ENCODE peak calls at places on chromosomes 4 and X, in ten cellular contexts. One of them, this sample, is unnamed.
A peak's percentile ranks its signal among the peaks of the same experiment; 100 is the strongest.

GRCh38 chr4:53532521-53532920 is 58.8 kb downstream of the LNX1 start:
- DNase-seq in breast epithelium: no peak
- DNase-seq in colonic mucosa: no peak
- DNase-seq in dorsolateral prefrontal cortex: no peak
- DNase-seq in ascending aorta: no peak
- DNase-seq in sigmoid colon: no peak
- DNase-seq in endodermal cell: no peak
- DNase-seq in aorta: no peak
- DNase-seq in CD8-positive, alpha-beta T cell: no peak
- DNase-seq in endothelial cell of umbilical vein: no peak
- DNase-seq in this sample: no peak

GRCh38 chrX:10482262-10482661 is 138.1 kb downstream of the MID1 start:
- DNase-seq in endothelial cell of umbilical vein: peak; percentile 55
- DNase-seq in endodermal cell: no peak
- DNase-seq in colonic mucosa: no peak
- DNase-seq in aorta: no peak
- DNase-seq in dorsolateral prefrontal cortex: no peak
- DNase-seq in sigmoid colon: no peak
- DNase-seq in CD8-positive, alpha-beta T cell: no peak
- DNase-seq in ascending aorta: no peak
- DNase-seq in breast epithelium: no peak
- DNase-seq in this sample: peak; percentile 0

GRCh38 chr4:147773261-147774184 is 41.6 kb downstream of the ARHGAP10 start:
- DNase-seq in colonic mucosa: no peak
- DNase-seq in aorta: no peak
- DNase-seq in sigmoid colon: no peak
- DNase-seq in dorsolateral prefrontal cortex: no peak
- DNase-seq in breast epithelium: no peak
- DNase-seq in CD8-positive, alpha-beta T cell: no peak
- DNase-seq in ascending aorta: no peak
- DNase-seq in endothelial cell of umbilical vein: peak; percentile 68
- DNase-seq in endodermal cell: no peak
- DNase-seq in this sample: no peak

GRCh38 chr4:55381502-55381901 is 14.3 kb upstream of the TMEM165 start:
- DNase-seq in aorta: no peak
- DNase-seq in ascending aorta: no peak
- DNase-seq in CD8-positive, alpha-beta T cell: no peak
- DNase-seq in colonic mucosa: no peak
- DNase-seq in endothelial cell of umbilical vein: no peak
- DNase-seq in breast epithelium: no peak
- DNase-seq in sigmoid colon: no peak
- DNase-seq in endodermal cell: no peak
- DNase-seq in dorsolateral prefrontal cortex: no peak
- DNase-seq in this sample: no peak

GRCh38 chr4:187782425-187782824 is 213.1 kb upstream of the ZFP42 start:
- DNase-seq in CD8-positive, alpha-beta T cell: no peak
- DNase-seq in aorta: no peak
- DNase-seq in breast epithelium: no peak
- DNase-seq in sigmoid colon: no peak
- DNase-seq in colonic mucosa: no peak
- DNase-seq in endodermal cell: no peak
- DNase-seq in endothelial cell of umbilical vein: no peak
- DNase-seq in ascending aorta: no peak
- DNase-seq in dorsolateral prefrontal cortex: no peak
- DNase-seq in this sample: no peak

GRCh38 chr4:73431813-73432168 is 4.2 kb upstream of the AFP start:
- DNase-seq in dorsolateral prefrontal cortex: no peak
- DNase-seq in CD8-positive, alpha-beta T cell: no peak
- DNase-seq in endodermal cell: no peak
- DNase-seq in ascending aorta: no peak
- DNase-seq in breast epithelium: no peak
- DNase-seq in colonic mucosa: no peak
- DNase-seq in aorta: no peak
- DNase-seq in sigmoid colon: no peak
- DNase-seq in endothelial cell of umbilical vein: no peak
- DNase-seq in this sample: no peak

GRCh38 chr4:87270144-87270543 is 49.7 kb upstream of the KLHL8 start:
- DNase-seq in dorsolateral prefrontal cortex: no peak
- DNase-seq in aorta: no peak
- DNase-seq in CD8-positive, alpha-beta T cell: no peak
- DNase-seq in endothelial cell of umbilical vein: peak; percentile 31
- DNase-seq in breast epithelium: no peak
- DNase-seq in sigmoid colon: no peak
- DNase-seq in ascending aorta: no peak
- DNase-seq in colonic mucosa: no peak
- DNase-seq in endodermal cell: peak; percentile 54
- DNase-seq in this sample: no peak

GRCh38 chr4:169619518-169619957 is 840 bp upstream of the CLCN3 start:
- DNase-seq in endothelial cell of umbilical vein: peak; percentile 73
- DNase-seq in endodermal cell: peak; percentile 80
- DNase-seq in dorsolateral prefrontal cortex: peak; percentile 10
- DNase-seq in CD8-positive, alpha-beta T cell: peak; percentile 34
- DNase-seq in colonic mucosa: peak; percentile 78
- DNase-seq in sigmoid colon: no peak
- DNase-seq in breast epithelium: peak; percentile 68
- DNase-seq in ascending aorta: peak; percentile 69
- DNase-seq in aorta: no peak
- DNase-seq in this sample: peak; percentile 60

GRCh38 chr4:128521634-128522253 is 234.1 kb upstream of the PGRMC2 start:
- DNase-seq in endothelial cell of umbilical vein: peak; percentile 95
- DNase-seq in ascending aorta: no peak
- DNase-seq in breast epithelium: no peak
- DNase-seq in dorsolateral prefrontal cortex: no peak
- DNase-seq in sigmoid colon: no peak
- DNase-seq in endodermal cell: no peak
- DNase-seq in aorta: no peak
- DNase-seq in colonic mucosa: no peak
- DNase-seq in CD8-positive, alpha-beta T cell: no peak
- DNase-seq in this sample: no peak

GRCh38 chr4:128858875-128859696 is 49.6 kb downstream of the JADE1 start:
- DNase-seq in colonic mucosa: no peak
- DNase-seq in dorsolateral prefrontal cortex: no peak
- DNase-seq in aorta: no peak
- DNase-seq in CD8-positive, alpha-beta T cell: no peak
- DNase-seq in endodermal cell: no peak
- DNase-seq in endothelial cell of umbilical vein: no peak
- DNase-seq in ascending aorta: no peak
- DNase-seq in sigmoid colon: no peak
- DNase-seq in breast epithelium: no peak
- DNase-seq in this sample: no peak

GRCh38 chr4:38691251-38692008 is 27.4 kb downstream of the KLF3 start:
- DNase-seq in endodermal cell: no peak
- DNase-seq in dorsolateral prefrontal cortex: no peak
- DNase-seq in colonic mucosa: no peak
- DNase-seq in breast epithelium: no peak
- DNase-seq in aorta: no peak
- DNase-seq in sigmoid colon: peak; percentile 70
- DNase-seq in ascending aorta: peak; percentile 75
- DNase-seq in endothelial cell of umbilical vein: no peak
- DNase-seq in CD8-positive, alpha-beta T cell: no peak
- DNase-seq in this sample: no peak

DNA sequence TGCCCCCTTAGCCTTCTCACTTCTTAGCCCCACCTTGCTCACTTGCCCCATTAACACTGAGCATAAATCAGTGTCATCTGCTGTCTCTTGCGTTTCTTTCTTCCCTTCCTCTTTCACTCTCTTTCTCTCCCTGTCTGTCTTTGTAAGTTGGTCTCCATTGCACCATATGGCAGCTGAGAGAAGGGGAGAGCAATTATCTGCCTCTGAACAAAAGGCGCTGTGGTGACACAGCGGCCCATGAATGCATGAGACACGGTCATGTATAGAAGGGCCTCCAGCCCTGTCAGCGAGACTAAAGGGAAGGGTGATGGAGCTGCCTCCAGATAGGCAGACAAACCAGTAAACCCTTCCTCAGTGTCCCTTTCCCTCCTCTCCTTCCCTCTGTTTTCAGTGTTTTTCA is 88.8 kb upstream of the PCDH18 start:
- DNase-seq in CD8-positive, alpha-beta T cell: no peak
- DNase-seq in sigmoid colon: no peak
- DNase-seq in endodermal cell: no peak
- DNase-seq in breast epithelium: no peak
- DNase-seq in aorta: no peak
- DNase-seq in ascending aorta: no peak
- DNase-seq in dorsolateral prefrontal cortex: no peak
- DNase-seq in colonic mucosa: no peak
- DNase-seq in endothelial cell of umbilical vein: no peak
- DNase-seq in this sample: no peak
- H3K27ac ChIP-seq in CD8-positive, alpha-beta T cell: no peak overlapping the region
- H3K27ac ChIP-seq in sigmoid colon: no peak overlapping the region
- H3K27ac ChIP-seq in endodermal cell: peak overlapping the region; percentile 96
- H3K27ac ChIP-seq in breast epithelium: no peak overlapping the region
- H3K27ac ChIP-seq in aorta: no peak overlapping the region
- H3K27ac ChIP-seq in ascending aorta: no peak overlapping the region
- H3K27ac ChIP-seq in dorsolateral prefrontal cortex: no peak overlapping the region
- H3K27ac ChIP-seq in colonic mucosa: no peak overlapping the region
- H3K27ac ChIP-seq in endothelial cell of umbilical vein: no peak overlapping the region
- H3K27ac ChIP-seq in this sample: no peak overlapping the region

GRCh38 chrX:9352683-9353430 is 112.0 kb upstream of the TBL1X start:
- DNase-seq in CD8-positive, alpha-beta T cell: no peak
- DNase-seq in aorta: no peak
- DNase-seq in dorsolateral prefrontal cortex: no peak
- DNase-seq in ascending aorta: peak; percentile 76
- DNase-seq in endothelial cell of umbilical vein: no peak
- DNase-seq in breast epithelium: no peak
- DNase-seq in sigmoid colon: no peak
- DNase-seq in colonic mucosa: peak; percentile 34
- DNase-seq in endodermal cell: no peak
- DNase-seq in this sample: peak; percentile 1
- H3K27ac ChIP-seq in CD8-positive, alpha-beta T cell: peak overlapping the region; percentile 47
- H3K27ac ChIP-seq in aorta: no peak overlapping the region
- H3K27ac ChIP-seq in dorsolateral prefrontal cortex: no peak overlapping the region
- H3K27ac ChIP-seq in ascending aorta: no peak overlapping the region
- H3K27ac ChIP-seq in endothelial cell of umbilical vein: no peak overlapping the region
- H3K27ac ChIP-seq in breast epithelium: no peak overlapping the region
- H3K27ac ChIP-seq in sigmoid colon: no peak overlapping the region
- H3K27ac ChIP-seq in colonic mucosa: peak overlapping the region; percentile 29
- H3K27ac ChIP-seq in endodermal cell: no peak overlapping the region
- H3K27ac ChIP-seq in this sample: no peak overlapping the region

DNA sequence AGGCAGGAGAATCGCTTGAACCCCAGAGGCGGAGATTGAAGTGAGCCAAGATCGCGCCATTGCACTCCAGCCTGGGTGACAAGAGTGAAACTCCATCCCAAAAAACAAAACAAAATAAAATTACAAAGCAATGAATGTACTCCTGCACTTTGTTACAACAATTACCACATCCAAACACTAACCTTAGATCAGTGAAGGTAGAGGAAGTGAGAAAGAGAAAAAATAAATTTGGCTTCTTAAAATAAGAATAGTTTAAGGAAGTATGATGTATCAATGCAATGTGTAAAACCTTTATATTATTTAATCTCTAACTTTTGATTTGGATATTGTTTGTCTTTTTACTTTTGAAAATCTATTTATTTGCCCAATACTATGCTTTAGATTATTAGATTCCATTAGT is 21.7 kb upstream of the CSN1S1 start:
- DNase-seq in ascending aorta: no peak
- DNase-seq in CD8-positive, alpha-beta T cell: no peak
- DNase-seq in colonic mucosa: no peak
- DNase-seq in dorsolateral prefrontal cortex: no peak
- DNase-seq in breast epithelium: no peak
- DNase-seq in endodermal cell: no peak
- DNase-seq in sigmoid colon: no peak
- DNase-seq in endothelial cell of umbilical vein: no peak
- DNase-seq in aorta: no peak
- DNase-seq in this sample: no peak
- H3K27ac ChIP-seq in ascending aorta: no peak overlapping the region
- H3K27ac ChIP-seq in CD8-positive, alpha-beta T cell: no peak overlapping the region
- H3K27ac ChIP-seq in colonic mucosa: no peak overlapping the region
- H3K27ac ChIP-seq in dorsolateral prefrontal cortex: no peak overlapping the region
- H3K27ac ChIP-seq in breast epithelium: no peak overlapping the region
- H3K27ac ChIP-seq in endodermal cell: no peak overlapping the region
- H3K27ac ChIP-seq in sigmoid colon: no peak overlapping the region
- H3K27ac ChIP-seq in endothelial cell of umbilical vein: no peak overlapping the region
- H3K27ac ChIP-seq in aorta: no peak overlapping the region
- H3K27ac ChIP-seq in this sample: no peak overlapping the region

GRCh38 chrX:40093586-40093985 is 4.2 kb downstream of the BCOR start:
- DNase-seq in endothelial cell of umbilical vein: no peak
- DNase-seq in dorsolateral prefrontal cortex: no peak
- DNase-seq in sigmoid colon: no peak
- DNase-seq in aorta: peak; percentile 44
- DNase-seq in endodermal cell: no peak
- DNase-seq in colonic mucosa: no peak
- DNase-seq in ascending aorta: no peak
- DNase-seq in breast epithelium: no peak
- DNase-seq in CD8-positive, alpha-beta T cell: no peak
- DNase-seq in this sample: no peak

GRCh38 chrX:40095588-40096394 is 2.0 kb downstream of the BCOR start:
- DNase-seq in colonic mucosa: no peak
- DNase-seq in endodermal cell: peak; percentile 71
- DNase-seq in sigmoid colon: no peak
- DNase-seq in ascending aorta: no peak
- DNase-seq in dorsolateral prefrontal cortex: no peak
- DNase-seq in aorta: peak; percentile 76
- DNase-seq in breast epithelium: no peak
- DNase-seq in endothelial cell of umbilical vein: peak; percentile 34
- DNase-seq in CD8-positive, alpha-beta T cell: no peak
- DNase-seq in this sample: no peak

GRCh38 chrX:40094041-40094899 is 3.5 kb downstream of the BCOR start:
- DNase-seq in CD8-positive, alpha-beta T cell: no peak
- DNase-seq in dorsolateral prefrontal cortex: no peak
- DNase-seq in aorta: peak; percentile 82
- DNase-seq in sigmoid colon: peak; percentile 81
- DNase-seq in breast epithelium: no peak
- DNase-seq in colonic mucosa: peak; percentile 61
- DNase-seq in ascending aorta: no peak
- DNase-seq in endodermal cell: peak; percentile 90
- DNase-seq in endothelial cell of umbilical vein: peak; percentile 11
- DNase-seq in this sample: peak; percentile 17

GRCh38 chrX:40096395-40097091 is 1.2 kb downstream of the BCOR start:
- DNase-seq in sigmoid colon: peak; percentile 79
- DNase-seq in endodermal cell: peak; percentile 85
- DNase-seq in endothelial cell of umbilical vein: peak; percentile 54
- DNase-seq in colonic mucosa: peak; percentile 56
- DNase-seq in breast epithelium: no peak
- DNase-seq in dorsolateral prefrontal cortex: no peak
- DNase-seq in aorta: peak; percentile 84
- DNase-seq in ascending aorta: no peak
- DNase-seq in CD8-positive, alpha-beta T cell: peak; percentile 33
- DNase-seq in this sample: no peak

DNA sequence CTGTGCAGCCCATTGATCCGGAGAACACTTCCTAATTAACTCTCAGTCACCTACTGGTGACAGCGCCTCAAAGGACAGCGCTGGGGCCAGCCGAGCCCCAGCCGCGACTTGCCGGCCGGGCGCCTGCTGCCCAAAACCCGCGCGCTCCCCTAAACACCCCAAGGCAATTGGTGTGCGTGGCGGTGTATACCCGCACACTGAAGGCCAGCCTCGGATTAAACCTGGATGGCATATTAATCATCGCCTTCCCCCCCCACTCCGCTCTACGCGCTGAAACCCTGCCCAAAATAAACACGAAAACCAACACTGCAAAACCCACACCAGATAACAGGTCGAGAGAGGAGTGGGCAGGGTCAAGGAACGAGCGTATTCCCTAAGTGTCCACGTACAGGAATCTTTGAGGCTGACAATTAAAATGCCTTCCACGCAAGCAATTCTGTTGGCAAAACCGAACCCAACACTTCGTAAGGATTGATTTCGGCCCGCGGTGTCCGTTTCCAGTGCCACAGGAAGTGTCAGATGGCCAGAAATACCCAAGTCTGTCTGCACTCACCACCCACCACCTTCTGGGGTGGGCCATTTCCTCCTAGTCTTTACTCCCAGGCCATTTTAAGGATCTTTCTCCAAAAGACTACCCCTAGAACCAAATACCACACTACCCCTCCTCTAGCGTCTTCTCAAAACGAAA is 2.7 kb downstream of the BCOR start:
- DNase-seq in ascending aorta: no peak
- DNase-seq in endothelial cell of umbilical vein: peak; percentile 21
- DNase-seq in colonic mucosa: no peak
- DNase-seq in sigmoid colon: no peak
- DNase-seq in CD8-positive, alpha-beta T cell: no peak
- DNase-seq in dorsolateral prefrontal cortex: no peak
- DNase-seq in breast epithelium: no peak
- DNase-seq in aorta: peak; percentile 55
- DNase-seq in endodermal cell: peak; percentile 67
- DNase-seq in this sample: no peak
- H3K27ac ChIP-seq in ascending aorta: peak overlapping the region; percentile 87
- H3K27ac ChIP-seq in endothelial cell of umbilical vein: peak overlapping the region; percentile 60
- H3K27ac ChIP-seq in colonic mucosa: no peak overlapping the region
- H3K27ac ChIP-seq in sigmoid colon: peak overlapping the region; percentile 96
- H3K27ac ChIP-seq in CD8-positive, alpha-beta T cell: peak overlapping the region; percentile 53
- H3K27ac ChIP-seq in dorsolateral prefrontal cortex: peak overlapping the region; percentile 84
- H3K27ac ChIP-seq in breast epithelium: peak overlapping the region; percentile 85
- H3K27ac ChIP-seq in aorta: no peak overlapping the region
- H3K27ac ChIP-seq in endodermal cell: no peak overlapping the region
- H3K27ac ChIP-seq in this sample: no peak overlapping the region

This sample was measured in substantia nigra.